ENCODE peak calls at places on chromosomes 2 and 18, in six cellular contexts. H, Q, D, E, U and I are unnamed samples.

GRCh38 chr18:10787293-10787901 is 261.6 kb downstream of the NAPG start:
- DNase-seq in H (peak), Q (peak), D (peak), E (no peak), U (peak), I (peak)

GRCh38 chr2:192035731-192036442 is 158.8 kb downstream of the TMEFF2 start:
- DNase-seq in H (no peak), Q (no peak), D (no peak), E (no peak), U (no peak), I (peak)

GRCh38 chr2:19762959-19763605 is 138.7 kb downstream of the TTC32 start:
- DNase-seq in H (no peak), Q (no peak), D (no peak), E (no peak), U (no peak), I (no peak)

GRCh38 chr2:28956415-28956826 is 24.7 kb upstream of the TOGARAM2 start:
- DNase-seq in H (no peak), Q (no peak), D (no peak), E (no peak), U (peak), I (no peak)

GRCh38 chr2:190462611-190463010 is 54.5 kb downstream of the MFSD6 start:
- DNase-seq in H (no peak), Q (no peak), D (no peak), E (no peak), U (no peak), I (no peak)

GRCh38 chr2:120684691-120685402 is 50.8 kb upstream of the GLI2 start:
- DNase-seq in H (no peak), Q (no peak), D (peak), E (no peak), U (no peak), I (peak)

GRCh38 chr2:9852881-9853280 is 9.6 kb downstream of the TAF1B start:
- DNase-seq in H (no peak), Q (no peak), D (no peak), E (no peak), U (no peak), I (no peak)

GRCh38 chr2:120466704-120467054 is 120.7 kb downstream of the INHBB start:
- DNase-seq in H (no peak), Q (no peak), D (no peak), E (no peak), U (no peak), I (no peak)

GRCh38 chr2:188272121-188272520 is 19.6 kb upstream of the GULP1 start:
- DNase-seq in H (no peak), Q (no peak), D (no peak), E (no peak), U (no peak), I (peak)

GRCh38 chr18:24136967-24137373 is 1.9 kb upstream of the CABYR start:
- DNase-seq in H (no peak), Q (no peak), D (no peak), E (no peak), U (no peak), I (peak)

GRCh38 chr2:47520302-47520630 is 117.3 kb downstream of the MSH2 start:
- DNase-seq in H (no peak), Q (no peak), D (no peak), E (no peak), U (no peak), I (no peak)

GRCh38 chr2:199439094-199439493 is 18.6 kb downstream of the SATB2 start:
- DNase-seq in H (no peak), Q (no peak), D (no peak), E (no peak), U (no peak), I (no peak)

GRCh38 chr18:49618741-49619392 is 57.0 kb downstream of the LIPG start:
- DNase-seq in H (no peak), Q (no peak), D (no peak), E (no peak), U (no peak), I (peak)

GRCh38 chr2:108917078-108917440 is 72.0 kb downstream of the EDAR start:
- DNase-seq in H (no peak), Q (no peak), D (no peak), E (no peak), U (no peak), I (no peak)